ENCODE peak calls at places on chromosomes 6 and 20, in four cellular contexts. K is PC-3, L is fibroblast of the aortic adventitia, P is RWPE1. U is an unnamed sample.

GRCh38 chr6:151430886-151431285 is 21.0 kb downstream of the RMND1 start:
- DNase-seq in K (no peak), L (no peak), P (no peak), U (no peak)

GRCh38 chr6:11428895-11429294 is 108.7 kb upstream of the TMEM170B start:
- DNase-seq in K (peak), L (no peak), P (no peak), U (no peak)

GRCh38 chr6:154580397-154581135 is 70.1 kb upstream of the CNKSR3 start:
- DNase-seq in K (no peak), L (no peak), P (no peak), U (no peak)

GRCh38 chr20:14319704-14320103 is 17.7 kb downstream of the FLRT3 start:
- DNase-seq in K (no peak), L (no peak), P (no peak), U (no peak)

GRCh38 chr20:33125983-33126382 is 42.0 kb upstream of the BPIFA2 start:
- DNase-seq in K (no peak), L (no peak), P (no peak), U (no peak)

GRCh38 chr6:88780714-88781389 is 182.6 kb downstream of the RNGTT start:
- DNase-seq in K (peak), L (peak), P (peak), U (peak)

GRCh38 chr6:56223995-56224394 is 23.4 kb downstream of the COL21A1 start:
- DNase-seq in K (peak), L (peak), P (peak), U (no peak)

GRCh38 chr6:41976794-41977484 is 35.3 kb upstream of the CCND3 start:
- DNase-seq in K (peak), L (peak), P (peak), U (peak)

GRCh38 chr20:9407805-9408421 is 106.5 kb upstream of the LAMP5 start:
- DNase-seq in K (peak), L (peak), P (peak), U (peak)

GRCh38 chr20:3704085-3704484 is 8.3 kb downstream of the SIGLEC1 start:
- DNase-seq in K (no peak), L (no peak), P (no peak), U (no peak)

GRCh38 chr6:36326351-36326995 is 10.2 kb downstream of the BNIP5 start:
- DNase-seq in K (no peak), L (no peak), P (no peak), U (no peak)

GRCh38 chr6:109653264-109653663 is 37.7 kb downstream of the AK9 start:
- DNase-seq in K (no peak), L (peak), P (no peak), U (no peak)

GRCh38 chr6:79755967-79756366 is 124.8 kb downstream of the SH3BGRL2 start:
- DNase-seq in K (no peak), L (no peak), P (no peak), U (no peak)

GRCh38 chr6:91731939-91732338 is 1145.1 kb upstream of the MAP3K7 start:
- DNase-seq in K (no peak), L (no peak), P (no peak), U (no peak)

GRCh38 chr20:4067600-4068261 is 52.4 kb upstream of the RNF24 start:
- DNase-seq in K (peak), L (peak), P (peak), U (no peak)

GRCh38 chr6:94464018-94464510 is 1044.7 kb upstream of the EPHA7 start:
- DNase-seq in K (no peak), L (no peak), P (no peak), U (no peak)

GRCh38 chr6:167407239-167408064 is 82.6 kb downstream of the TTLL2 start:
- DNase-seq in K (no peak), L (no peak), P (no peak), U (no peak)

GRCh38 chr20:46562373-46563169 is 12.1 kb upstream of the OCSTAMP start:
- DNase-seq in K (peak), L (peak), P (peak), U (peak)

GRCh38 chr6:133359760-133360159 is 118.6 kb downstream of the EYA4 start:
- DNase-seq in K (no peak), L (no peak), P (no peak), U (no peak)

GRCh38 chr6:3904518-3904917 is 55.3 kb downstream of the FAM50B start:
- DNase-seq in K (no peak), L (no peak), P (no peak), U (no peak)

GRCh38 chr20:3398681-3399252 is 8.7 kb downstream of the DNAAF9 start:
- DNase-seq in K (peak), L (peak), P (no peak), U (no peak)

GRCh38 chr20:20373046-20373706 is 5.3 kb downstream of the INSM1 start:
- DNase-seq in K (peak), L (peak), P (no peak), U (no peak)

GRCh38 chr6:53647437-53648094 is 18.0 kb downstream of the KLHL31 start:
- DNase-seq in K (peak), L (no peak), P (no peak), U (peak)

GRCh38 chr20:56875052-56875663 is 246.1 kb downstream of the TFAP2C start:
- DNase-seq in K (peak), L (no peak), P (peak), U (no peak)

GRCh38 chr20:54643761-54644160 is 168.4 kb downstream of the DOK5 start:
- DNase-seq in K (peak), L (peak), P (peak), U (no peak)

GRCh38 chr20:57392512-57393271 is 1.5 kb downstream of the RBM38 start:
- DNase-seq in K (no peak), L (no peak), P (no peak), U (peak)

GRCh38 chr6:73727114-73727513 is 31.1 kb downstream of the CD109 start:
- DNase-seq in K (no peak), L (no peak), P (no peak), U (no peak)

GRCh38 chr20:57707320-57707719 is 2.5 kb downstream of the PMEPA1 start:
- DNase-seq in K (no peak), L (no peak), P (no peak), U (no peak)

GRCh38 chr6:125004198-125004597 is 42.0 kb downstream of the RNF217 start:
- DNase-seq in K (no peak), L (no peak), P (no peak), U (no peak)

GRCh38 chr6:53529324-53530036 is 15.4 kb downstream of the GCLC start:
- DNase-seq in K (no peak), L (no peak), P (no peak), U (no peak)

GRCh38 chr6:74574794-74575193 is 631.1 kb downstream of the COL12A1 start:
- DNase-seq in K (peak), L (peak), P (no peak), U (no peak)

GRCh38 chr6:157037165-157037564 is 260.0 kb downstream of the ARID1B start:
- DNase-seq in K (no peak), L (peak), P (no peak), U (no peak)

GRCh38 chr20:9021699-9022098 is 47.2 kb upstream of the PLCB4 start:
- DNase-seq in K (peak), L (no peak), P (no peak), U (no peak)

GRCh38 chr6:149694926-149695325 is 23.0 kb downstream of the LATS1 start:
- DNase-seq in K (no peak), L (no peak), P (no peak), U (no peak)

GRCh38 chr6:6744551-6744950 is 156.0 kb downstream of the LY86 start:
- DNase-seq in K (no peak), L (no peak), P (no peak), U (no peak)

GRCh38 chr6:155126727-155127439 is 131.8 kb downstream of the TIAM2 start:
- DNase-seq in K (peak), L (peak), P (peak), U (peak)

GRCh38 chr20:34536798-34537394 is 20.7 kb downstream of the DYNLRB1 start:
- DNase-seq in K (no peak), L (no peak), P (no peak), U (no peak)

DNA sequence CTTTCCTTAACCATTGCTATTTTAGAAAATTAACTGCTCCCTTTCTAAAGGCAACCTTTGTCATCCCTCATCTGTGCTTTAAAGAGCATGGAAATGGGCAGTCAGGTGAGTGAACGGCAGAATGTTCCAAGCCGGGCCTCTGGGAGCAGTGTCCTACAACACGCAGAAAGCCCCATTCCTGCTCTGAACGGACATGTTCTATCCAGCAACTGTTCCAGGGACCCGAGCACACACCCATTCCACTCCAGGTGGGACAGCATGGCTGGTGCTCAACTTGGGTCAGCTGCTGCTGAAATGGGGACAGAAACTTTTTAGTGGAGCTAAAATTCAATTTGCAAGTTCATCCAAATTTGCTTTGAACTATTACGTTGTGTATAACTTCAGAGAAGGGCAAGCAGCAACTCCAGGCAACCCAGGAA is 26.7 kb downstream of the DIDO1 start:
- DNase-seq in K (no peak), L (no peak), P (peak), U (no peak)
- TF ChIP-seq CTCF in K (no peak), L (peak), P (no peak), U (no peak)

DNA sequence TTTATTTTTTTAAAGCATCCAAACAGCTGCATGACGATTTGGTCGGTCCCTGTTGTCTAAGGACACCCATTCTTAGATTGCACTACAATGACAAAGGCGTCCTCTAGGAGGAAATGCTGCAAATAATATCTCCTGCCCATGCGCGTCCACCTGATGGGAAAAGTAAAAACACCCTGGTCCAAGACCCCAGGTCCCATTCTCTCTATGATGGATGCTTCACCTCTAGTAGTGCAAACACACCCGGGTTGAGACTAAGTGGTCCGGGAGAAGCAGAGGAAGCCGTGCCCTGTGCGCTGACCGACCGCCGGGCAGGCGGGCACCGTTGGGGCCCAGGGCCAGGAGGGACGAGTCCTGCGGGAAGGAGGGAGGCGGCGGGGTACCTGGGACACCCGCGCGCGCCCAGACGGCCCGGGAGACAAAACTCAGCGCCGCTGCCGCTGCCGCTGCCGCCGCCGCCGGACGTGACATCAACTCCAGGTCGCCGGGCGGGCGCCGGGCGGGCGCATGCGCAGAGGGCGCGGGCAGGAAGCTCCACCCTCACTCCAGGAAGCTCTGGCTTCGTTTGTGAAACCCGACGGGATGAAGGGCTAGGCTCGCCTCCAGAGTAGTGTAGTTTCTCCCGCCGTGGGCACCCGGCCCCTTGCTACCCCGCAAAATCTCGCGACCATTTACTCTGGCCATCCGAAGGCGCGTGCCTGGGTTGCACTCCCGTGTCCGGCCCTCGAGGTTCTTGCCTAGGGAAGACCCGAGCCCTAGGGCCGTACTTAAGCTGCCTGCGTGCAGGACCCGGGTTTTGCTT is at the start of gene TBC1D7:
- DNase-seq in K (peak), L (peak), P (peak), U (peak)
- TF ChIP-seq CTCF in K (peak), L (peak), P (peak), U (no peak)

DNA sequence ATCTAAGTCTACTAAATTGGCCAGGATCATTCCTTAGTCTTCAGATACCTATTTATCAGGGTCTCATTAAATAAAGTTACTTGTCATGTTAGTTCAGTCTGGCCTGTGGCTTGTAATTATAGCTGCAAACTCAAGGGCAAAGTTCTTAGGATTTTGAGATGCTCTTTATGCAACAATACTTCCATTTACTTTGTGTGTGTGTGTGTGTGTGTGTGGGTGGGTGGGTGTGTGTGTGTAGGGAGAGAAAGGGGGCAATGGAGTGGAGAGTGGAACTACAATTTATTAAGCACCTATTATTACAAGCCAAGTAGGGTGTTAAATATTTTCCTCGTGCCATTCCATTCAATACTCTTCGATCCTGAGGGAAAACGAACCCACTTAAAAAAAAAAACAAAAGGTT is 17.7 kb upstream of the TBC1D20 start:
- DNase-seq in K (no peak), L (no peak), P (no peak), U (no peak)
- TF ChIP-seq CTCF in K (no peak), L (no peak), P (no peak), U (no peak)

GRCh38 chr20:45308078-45308778 is at the start of gene MATN4:
- DNase-seq in K (no peak), L (no peak), P (no peak), U (no peak)
- TF ChIP-seq CTCF in K (no peak), L (no peak), P (peak), U (no peak)

GRCh38 chr6:159004592-159004991 is 4.6 kb upstream of the RSPH3 start:
- DNase-seq in K (no peak), L (no peak), P (no peak), U (no peak)

GRCh38 chr6:159002432-159003160 is 2.6 kb upstream of the RSPH3 start:
- DNase-seq in K (peak), L (no peak), P (no peak), U (no peak)

GRCh38 chr6:158996863-158997262 is 3.1 kb downstream of the RSPH3 start:
- DNase-seq in K (no peak), L (no peak), P (no peak), U (no peak)

GRCh38 chr6:158999154-158999668 is 791 bp downstream of the RSPH3 start:
- DNase-seq in K (no peak), L (peak), P (peak), U (no peak)

DNA sequence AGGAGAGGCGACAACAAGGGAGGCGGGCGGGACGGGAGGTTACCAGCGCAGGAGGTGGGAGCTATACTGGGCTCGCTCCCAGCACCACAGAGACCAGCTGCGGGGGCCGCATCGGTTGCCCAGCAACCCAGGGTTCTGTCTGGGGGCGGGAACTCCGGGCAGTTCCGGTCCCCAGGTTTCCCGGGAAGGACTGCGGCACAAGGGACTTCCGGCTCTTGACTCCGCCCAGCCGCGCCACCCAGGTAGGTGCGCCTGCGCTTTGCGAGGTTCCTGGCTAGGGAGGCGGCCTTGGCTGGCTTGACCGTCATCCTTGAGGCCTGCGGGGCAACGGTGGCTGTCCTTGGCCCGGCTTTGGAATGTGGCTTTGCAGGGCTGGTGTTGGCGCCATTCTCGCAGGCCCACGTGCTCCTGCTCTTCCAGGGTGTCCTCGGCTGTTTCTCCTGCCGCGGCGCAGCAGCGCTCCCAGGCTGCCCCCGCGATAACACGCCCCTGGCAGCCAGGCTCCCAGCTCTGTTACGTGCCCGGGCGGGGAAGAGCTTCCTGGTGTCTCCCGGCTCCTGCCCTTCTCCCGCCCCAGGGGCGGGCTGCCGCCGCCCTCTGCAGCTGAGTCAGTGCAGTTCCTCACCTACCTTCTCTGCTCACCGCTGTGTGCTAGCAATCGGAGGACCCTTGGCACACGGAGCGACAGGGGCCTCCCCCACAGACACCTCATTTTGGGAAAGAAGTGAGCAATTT is at the start of gene RSPH3:
- DNase-seq in K (peak), L (peak), P (peak), U (peak)
- TF ChIP-seq CTCF in K (peak), L (peak), P (peak), U (peak)

GRCh38 chr20:45487231-45487635 is 17.7 kb downstream of the WFDC2 start:
- DNase-seq in K (no peak), L (no peak), P (no peak), U (no peak)
- TF ChIP-seq CTCF in K (peak), L (no peak), P (no peak), U (no peak)

GRCh38 chr20:23782366-23782983 is 31.7 kb upstream of the CST1 start:
- DNase-seq in K (peak), L (peak), P (peak), U (peak)
- TF ChIP-seq CTCF in K (peak), L (peak), P (peak), U (peak)

GRCh38 chr20:11271319-11271718 is 597.5 kb upstream of the JAG1 start:
- DNase-seq in K (no peak), L (no peak), P (no peak), U (no peak)
- TF ChIP-seq CTCF in K (peak), L (no peak), P (no peak), U (no peak)

DNA sequence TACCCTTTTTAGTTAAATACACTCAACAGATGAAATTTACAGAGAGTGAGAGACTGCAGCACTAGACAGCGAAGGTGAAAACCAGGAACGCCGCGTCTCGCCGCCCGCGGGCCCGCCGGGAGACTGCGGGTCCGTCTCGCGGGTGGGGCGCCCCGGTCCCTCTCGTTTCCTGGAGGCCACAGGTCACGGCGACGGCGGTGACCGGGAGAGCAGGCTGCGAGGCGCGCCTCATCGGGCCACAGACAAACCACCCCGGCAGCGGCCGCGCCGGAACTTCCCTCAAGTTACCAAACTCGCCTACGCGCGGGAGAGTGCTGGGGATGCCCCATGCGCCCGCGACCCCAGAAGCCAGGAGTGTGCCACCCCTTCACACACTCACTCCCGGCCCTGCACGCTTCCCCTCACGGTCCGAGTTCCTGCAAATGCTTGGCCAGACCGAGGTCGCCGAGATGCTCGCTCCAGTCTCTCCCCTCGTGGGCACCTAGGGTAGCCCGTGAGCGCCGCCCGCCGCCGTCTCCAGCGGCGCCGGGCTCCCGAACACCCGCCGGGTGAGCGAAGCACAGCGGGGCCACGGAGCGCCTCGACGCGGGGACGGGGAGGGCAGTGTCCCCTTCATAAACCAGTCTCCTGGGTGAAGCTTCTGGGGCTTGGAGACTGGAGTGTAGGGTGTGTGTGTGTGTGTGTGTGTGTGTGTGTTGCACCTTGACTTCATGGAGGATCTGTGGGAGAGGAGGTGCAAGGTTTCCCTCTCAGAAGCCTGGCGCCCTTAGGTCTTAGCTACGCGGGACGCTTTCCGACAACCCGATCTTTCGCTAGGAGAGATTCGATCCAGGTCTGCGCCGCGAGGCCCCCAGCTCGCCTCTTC is 1.4 kb downstream of the BACH2 start:
- DNase-seq in K (peak), L (peak), P (peak), U (peak)
- TF ChIP-seq CTCF in K (no peak), L (no peak), P (peak), U (peak)

GRCh38 chr6:137013738-137014602 is 30.8 kb downstream of the IL20RA start:
- DNase-seq in K (peak), L (peak), P (peak), U (no peak)
- TF ChIP-seq CTCF in K (peak), L (peak), P (peak), U (peak)

U was measured in GM10248.